ENCODE peak calls at places on chromosome 9, in seven cellular contexts. A is neural crest cell, E is GM23338, S is AG04449, Q is T-helper 9 cell, J is GM04503, G is nephron progenitor cell. K is an unnamed sample.

GRCh38 chr9:126371007-126371870 is 44.6 kb downstream of the MVB12B start:
- DNase-seq in A (no peak), E (peak), S (no peak), Q (no peak), J (no peak), G (no peak), K (no peak)

GRCh38 chr9:137030528-137030927 is 1.4 kb downstream of the FUT7 start:
- DNase-seq in A (no peak), E (no peak), S (no peak), Q (peak), J (no peak), G (no peak), K (peak)

GRCh38 chr9:97564291-97565175 is 63.1 kb downstream of the TMOD1 start:
- DNase-seq in A (no peak), E (no peak), S (no peak), Q (no peak), J (no peak), G (no peak), K (no peak)

GRCh38 chr9:137916540-137916939 is 39.0 kb downstream of the CACNA1B start:
- DNase-seq in A (no peak), E (no peak), S (no peak), Q (no peak), J (no peak), G (no peak), K (no peak)

GRCh38 chr9:134545213-134546211 is 96.1 kb upstream of the COL5A1 start:
- DNase-seq in A (no peak), E (no peak), S (peak), Q (no peak), J (peak), G (no peak), K (no peak)

GRCh38 chr9:13274901-13275641 is 4.4 kb downstream of the MPDZ start:
- DNase-seq in A (no peak), E (peak), S (no peak), Q (no peak), J (no peak), G (no peak), K (no peak)

GRCh38 chr9:35783418-35783817 is 8.0 kb upstream of the NPR2 start:
- DNase-seq in A (no peak), E (no peak), S (no peak), Q (no peak), J (no peak), G (no peak), K (no peak)

GRCh38 chr9:78101247-78101646 is 69.6 kb upstream of the GNAQ start:
- DNase-seq in A (no peak), E (no peak), S (no peak), Q (no peak), J (no peak), G (no peak), K (no peak)

GRCh38 chr9:136196465-136197371 is 8.2 kb downstream of the LHX3 start:
- DNase-seq in A (no peak), E (peak), S (no peak), Q (no peak), J (no peak), G (no peak), K (no peak)

GRCh38 chr9:124199474-124199873 is 58.3 kb upstream of the NEK6 start:
- DNase-seq in A (no peak), E (no peak), S (no peak), Q (no peak), J (no peak), G (no peak), K (no peak)

GRCh38 chr9:128120741-128121465 is 6.6 kb downstream of the PTGES2 start:
- DNase-seq in A (no peak), E (no peak), S (no peak), Q (no peak), J (no peak), G (no peak), K (peak)

GRCh38 chr9:4904322-4905134 is 80.5 kb upstream of the JAK2 start:
- DNase-seq in A (no peak), E (no peak), S (peak), Q (no peak), J (peak), G (no peak), K (no peak)

GRCh38 chr9:117249799-117250198 is 165.1 kb downstream of the ASTN2 start:
- DNase-seq in A (no peak), E (no peak), S (no peak), Q (no peak), J (no peak), G (no peak), K (no peak)

GRCh38 chr9:81321551-81321950 is 367.8 kb downstream of the TLE1 start:
- DNase-seq in A (no peak), E (no peak), S (no peak), Q (no peak), J (peak), G (no peak), K (no peak)

GRCh38 chr9:126420643-126421564 is 94.3 kb downstream of the MVB12B start:
- DNase-seq in A (no peak), E (no peak), S (no peak), Q (no peak), J (no peak), G (no peak), K (no peak)

GRCh38 chr9:100714372-100715099 is 136.7 kb downstream of the CAVIN4 start:
- DNase-seq in A (peak), E (peak), S (no peak), Q (peak), J (peak), G (peak), K (no peak)

GRCh38 chr9:124574944-124575343 is 67.7 kb upstream of the NR5A1 start:
- DNase-seq in A (no peak), E (no peak), S (peak), Q (no peak), J (peak), G (no peak), K (no peak)

GRCh38 chr9:127076860-127077657 is 45.4 kb downstream of the ANGPTL2 start:
- DNase-seq in A (no peak), E (peak), S (no peak), Q (no peak), J (no peak), G (no peak), K (no peak)

GRCh38 chr9:126154869-126155268 is 171.8 kb upstream of the MVB12B start:
- DNase-seq in A (no peak), E (no peak), S (no peak), Q (no peak), J (no peak), G (no peak), K (no peak)

GRCh38 chr9:127976498-127976897 is 4.3 kb downstream of the EEIG1 start:
- DNase-seq in A (no peak), E (no peak), S (no peak), Q (peak), J (no peak), G (no peak), K (no peak)

GRCh38 chr9:8078641-8079140 is 279.1 kb upstream of the DMAC1 start:
- DNase-seq in A (no peak), E (no peak), S (no peak), Q (no peak), J (no peak), G (no peak), K (no peak)

GRCh38 chr9:82410306-82410705 is 421.7 kb downstream of the SPATA31D1 start:
- DNase-seq in A (no peak), E (no peak), S (no peak), Q (no peak), J (no peak), G (no peak), K (no peak)

GRCh38 chr9:95561913-95562312 is 45.1 kb upstream of the PTCH1 start:
- DNase-seq in A (no peak), E (no peak), S (no peak), Q (no peak), J (no peak), G (no peak), K (no peak)

GRCh38 chr9:121226186-121226585 is 24.5 kb upstream of the RAB14 start:
- DNase-seq in A (no peak), E (no peak), S (no peak), Q (no peak), J (no peak), G (no peak), K (no peak)

GRCh38 chr9:127370651-127371648 is 26.0 kb upstream of the SLC2A8 start:
- DNase-seq in A (no peak), E (no peak), S (no peak), Q (no peak), J (no peak), G (no peak), K (no peak)

GRCh38 chr9:5624655-5625054 is 4.3 kb upstream of the RIC1 start:
- DNase-seq in A (no peak), E (no peak), S (no peak), Q (no peak), J (no peak), G (no peak), K (no peak)

GRCh38 chr9:133638076-133638475 is 1.9 kb downstream of the DBH start:
- DNase-seq in A (no peak), E (peak), S (no peak), Q (no peak), J (no peak), G (no peak), K (no peak)

GRCh38 chr9:104923289-104923688 is 4.7 kb downstream of the ABCA1 start:
- DNase-seq in A (no peak), E (no peak), S (peak), Q (no peak), J (no peak), G (no peak), K (no peak)

K was measured in CD14-positive monocyte.